ENCODE peak calls at places on chromosomes 1 and 21, in seven cellular contexts. One of them, this sample, is unnamed.

GRCh38 chr1:46436844-46437243 is 42.7 kb downstream of the FAAH start:
- DNase-seq in heart right ventricle: no peak
- DNase-seq in occipital lobe: no peak
- DNase-seq in iPS-NIHi11: no peak
- DNase-seq in nephron progenitor cell: no peak
- DNase-seq in A673: no peak
- DNase-seq in NCI-H2171 treated with DMSO at 0.1 percent for 48 hours: no peak
- DNase-seq in this sample: no peak

GRCh38 chr1:89836997-89837909 is 16.4 kb downstream of the LRRC8D start:
- DNase-seq in NCI-H2171 treated with DMSO at 0.1 percent for 48 hours: no peak
- DNase-seq in iPS-NIHi11: peak
- DNase-seq in A673: no peak
- DNase-seq in heart right ventricle: no peak
- DNase-seq in nephron progenitor cell: no peak
- DNase-seq in occipital lobe: no peak
- DNase-seq in this sample: no peak

GRCh38 chr21:39849014-39849655 is 18.1 kb upstream of the PCP4 start:
- DNase-seq in NCI-H2171 treated with DMSO at 0.1 percent for 48 hours: no peak
- DNase-seq in iPS-NIHi11: no peak
- DNase-seq in heart right ventricle: no peak
- DNase-seq in nephron progenitor cell: no peak
- DNase-seq in A673: no peak
- DNase-seq in occipital lobe: no peak
- DNase-seq in this sample: no peak

GRCh38 chr1:164563821-164564251 is 4.9 kb downstream of the PBX1 start:
- DNase-seq in occipital lobe: no peak
- DNase-seq in A673: no peak
- DNase-seq in nephron progenitor cell: no peak
- DNase-seq in heart right ventricle: no peak
- DNase-seq in iPS-NIHi11: no peak
- DNase-seq in NCI-H2171 treated with DMSO at 0.1 percent for 48 hours: no peak
- DNase-seq in this sample: no peak

GRCh38 chr1:218874313-218874712 is 299.4 kb upstream of the LYPLAL1 start:
- DNase-seq in nephron progenitor cell: no peak
- DNase-seq in occipital lobe: no peak
- DNase-seq in heart right ventricle: no peak
- DNase-seq in NCI-H2171 treated with DMSO at 0.1 percent for 48 hours: no peak
- DNase-seq in iPS-NIHi11: no peak
- DNase-seq in A673: peak
- DNase-seq in this sample: no peak

GRCh38 chr1:78408830-78409229 is 81.9 kb upstream of the PTGFR start:
- DNase-seq in iPS-NIHi11: no peak
- DNase-seq in A673: no peak
- DNase-seq in nephron progenitor cell: no peak
- DNase-seq in NCI-H2171 treated with DMSO at 0.1 percent for 48 hours: no peak
- DNase-seq in occipital lobe: no peak
- DNase-seq in heart right ventricle: no peak
- DNase-seq in this sample: peak

GRCh38 chr1:109484519-109484975 is 842 bp downstream of the ATXN7L2 start:
- DNase-seq in occipital lobe: no peak
- DNase-seq in NCI-H2171 treated with DMSO at 0.1 percent for 48 hours: peak
- DNase-seq in nephron progenitor cell: no peak
- DNase-seq in iPS-NIHi11: no peak
- DNase-seq in A673: peak
- DNase-seq in heart right ventricle: no peak
- DNase-seq in this sample: no peak

GRCh38 chr1:207857447-207857846 is 53.5 kb downstream of the CD34 start:
- DNase-seq in occipital lobe: no peak
- DNase-seq in NCI-H2171 treated with DMSO at 0.1 percent for 48 hours: no peak
- DNase-seq in iPS-NIHi11: no peak
- DNase-seq in nephron progenitor cell: no peak
- DNase-seq in A673: no peak
- DNase-seq in heart right ventricle: no peak
- DNase-seq in this sample: no peak